ENCODE peak calls at places on chromosomes 16 and 17, in five cellular contexts. S is A549; R is HFF-Myc; T is CD4-positive, alpha-beta T cell; E is mammary epithelial cell. O is an unnamed sample.

GRCh38 chr16:57994778-57995177 is 5.7 kb downstream of the ZNF319 start:
- DNase-seq in T (peak), R (no peak), S (no peak), E (peak), O (peak)

GRCh38 chr17:6524520-6524919 is 31.8 kb downstream of the PITPNM3 start:
- DNase-seq in E (peak), S (peak), R (no peak), T (no peak), O (no peak)

GRCh38 chr16:87582221-87582965 is 19.9 kb upstream of the JPH3 start:
- DNase-seq in T (no peak), E (no peak), S (no peak), R (no peak), O (no peak)

GRCh38 chr17:11204991-11205390 is 36.0 kb upstream of the SHISA6 start:
- DNase-seq in S (no peak), T (no peak), R (no peak), E (no peak), O (no peak)

GRCh38 chr17:20156196-20157077 is 147.3 kb downstream of the SPECC1 start:
- DNase-seq in E (peak), S (peak), R (no peak), T (peak), O (no peak)

GRCh38 chr16:31706318-31706717 is 167.3 kb upstream of the ZNF267 start:
- DNase-seq in R (no peak), S (no peak), T (no peak), E (no peak), O (no peak)

GRCh38 chr17:49209061-49209571 is 1.3 kb downstream of the GNGT2 start:
- DNase-seq in T (no peak), S (no peak), E (peak), R (no peak), O (no peak)

GRCh38 chr16:85363881-85364280 is 249.2 kb upstream of the GSE1 start:
- DNase-seq in S (no peak), R (no peak), T (no peak), E (no peak), O (no peak)

GRCh38 chr17:44354582-44355309 is 8.9 kb downstream of the FAM171A2 start:
- DNase-seq in R (no peak), S (no peak), T (peak), E (no peak), O (no peak)

GRCh38 chr17:15909481-15909991 is 35.4 kb upstream of the ADORA2B start:
- DNase-seq in S (peak), T (no peak), E (no peak), R (no peak), O (no peak)

GRCh38 chr17:77598241-77598620 is 360.3 kb upstream of the TNRC6C start:
- DNase-seq in S (no peak), R (no peak), T (no peak), E (no peak), O (no peak)

GRCh38 chr16:69393898-69394849 is 8.4 kb upstream of the TERF2 start:
- DNase-seq in E (no peak), T (no peak), S (no peak), R (no peak), O (no peak)

GRCh38 chr17:17125136-17126084 is 80.7 kb downstream of the PLD6 start:
- DNase-seq in S (no peak), E (no peak), T (no peak), R (no peak), O (no peak)

GRCh38 chr17:57898487-57899311 is 48.9 kb upstream of the MRPS23 start:
- DNase-seq in S (no peak), T (no peak), E (no peak), R (no peak), O (no peak)

GRCh38 chr16:74372369-74372768 is 3.7 kb upstream of the NPIPB15 start:
- DNase-seq in E (no peak), R (no peak), T (no peak), S (no peak), O (no peak)

GRCh38 chr16:28610595-28611270 is 889 bp upstream of the SULT1A1 start:
- DNase-seq in T (no peak), R (no peak), S (no peak), E (no peak), O (no peak)

GRCh38 chr17:3207367-3207766 is at the start of gene OR1A1:
- DNase-seq in T (no peak), R (no peak), S (no peak), E (no peak), O (no peak)

GRCh38 chr17:67203818-67204217 is 41.2 kb downstream of the HELZ start:
- DNase-seq in E (no peak), S (no peak), T (no peak), R (no peak), O (no peak)

GRCh38 chr16:19728636-19728965 is 10.5 kb downstream of the IQCK start:
- DNase-seq in T (no peak), S (no peak), E (no peak), R (no peak), O (no peak)

GRCh38 chr16:57471852-57472664 is 9.6 kb downstream of the POLR2C start:
- DNase-seq in R (no peak), S (peak), E (no peak), T (no peak), O (no peak)

GRCh38 chr17:1203111-1203966 is 23.6 kb upstream of the ABR start:
- DNase-seq in T (no peak), R (no peak), E (peak), S (peak), O (no peak)

GRCh38 chr16:67375161-67375560 is 18.1 kb downstream of the TPPP3 start:
- DNase-seq in T (no peak), R (no peak), S (no peak), E (no peak), O (no peak)

GRCh38 chr17:32941419-32942032 is 13.6 kb downstream of the TMEM98 start:
- DNase-seq in R (no peak), S (no peak), E (no peak), T (no peak), O (no peak)